ENCODE peak calls at places on chromosomes 16 and 17, in ten cellular contexts. Z, G, O, Y, E, U, B, T, W and V are unnamed samples.

GRCh38 chr17:8392674-8393469 is 4.8 kb downstream of the RNF222 start:
- DNase-seq in T (no peak), U (no peak), B (no peak), E (no peak), Z (no peak), O (no peak), W (no peak), G (no peak), Y (no peak), V (no peak)

GRCh38 chr17:63066158-63066808 is 100.2 kb downstream of the TANC2 start:
- DNase-seq in B (no peak), U (no peak), E (no peak), Y (no peak), Z (no peak), W (no peak), O (no peak), G (no peak), T (no peak), V (no peak)

GRCh38 chr17:8785547-8786412 is 13.4 kb downstream of the MFSD6L start:
- DNase-seq in W (peak), Z (peak), B (peak), U (peak), T (peak), E (peak), Y (peak), O (peak), G (peak), V (peak)

GRCh38 chr17:82871056-82871775 is 31.4 kb upstream of the ZNF750 start:
- DNase-seq in U (no peak), Z (no peak), E (no peak), G (no peak), O (no peak), Y (no peak), B (no peak), W (no peak), T (no peak), V (no peak)

GRCh38 chr17:77450742-77451270 is 310.0 kb downstream of the SEC14L1 start:
- DNase-seq in T (no peak), G (no peak), O (no peak), E (no peak), Z (no peak), U (no peak), B (peak), Y (no peak), W (no peak), V (no peak)

GRCh38 chr16:50665128-50665878 is 15.8 kb downstream of the SNX20 start:
- DNase-seq in G (peak), U (peak), Z (peak), Y (peak), T (peak), O (peak), W (peak), E (peak), B (peak), V (peak)

GRCh38 chr17:40419559-40420331 is 2.0 kb upstream of the TOP2A start:
- DNase-seq in G (no peak), E (no peak), T (no peak), Z (no peak), O (no peak), B (peak), W (no peak), Y (no peak), U (no peak), V (no peak)

GRCh38 chr16:88569985-88570690 is at the start of gene ZC3H18:
- DNase-seq in E (peak), Z (peak), G (peak), U (peak), W (peak), Y (peak), T (peak), B (peak), O (peak), V (peak)

GRCh38 chr17:74037320-74037719 is 166.2 kb upstream of the RPL38 start:
- DNase-seq in Z (no peak), W (no peak), Y (no peak), G (no peak), O (no peak), B (peak), U (peak), T (no peak), E (no peak), V (no peak)

GRCh38 chr17:29155966-29156338 is 24.2 kb downstream of the MYO18A start:
- DNase-seq in B (no peak), E (no peak), G (no peak), Y (no peak), Z (no peak), O (no peak), U (no peak), T (no peak), W (no peak), V (no peak)

GRCh38 chr17:55086635-55087058 is 118.1 kb downstream of the STXBP4 start:
- DNase-seq in G (no peak), O (no peak), B (no peak), E (no peak), Y (no peak), T (no peak), W (no peak), Z (no peak), U (no peak), V (no peak)

GRCh38 chr16:81684901-81685300 is 94.2 kb upstream of the PLCG2 start:
- DNase-seq in W (no peak), U (no peak), Y (no peak), O (no peak), T (no peak), E (no peak), B (no peak), Z (no peak), G (no peak), V (no peak)

GRCh38 chr16:48383204-48383876 is 1.9 kb downstream of the SIAH1 start:
- DNase-seq in T (no peak), O (no peak), Z (no peak), G (no peak), Y (no peak), B (peak), U (no peak), W (no peak), E (no peak), V (no peak)